ENCODE peak calls at places on chromosomes 3 and 15, in eight cellular contexts. H is tibial artery, C is A549, N is fibroblast of mammary gland, I is GM10248, F is AG09309, M is fibroblast of the aortic adventitia, P is fibroblast of lung. B is an unnamed sample.

GRCh38 chr3:15428539-15428938 is 1.1 kb downstream of the EAF1 start:
- DNase-seq in H (no peak), C (peak), N (peak), I (no peak), F (peak), M (peak), P (no peak), B (no peak)

GRCh38 chr3:133991637-133992036 is 38.1 kb downstream of the SLCO2A1 start:
- DNase-seq in H (no peak), C (no peak), N (no peak), I (no peak), F (no peak), M (no peak), P (peak), B (no peak)

GRCh38 chr3:151766454-151766853 is 32.7 kb downstream of the AADACL2 start:
- DNase-seq in H (no peak), C (peak), N (peak), I (no peak), F (no peak), M (peak), P (peak), B (no peak)

GRCh38 chr3:66153961-66154923 is 66.6 kb upstream of the SLC25A26 start:
- DNase-seq in H (no peak), C (no peak), N (peak), I (no peak), F (no peak), M (peak), P (peak), B (no peak)

GRCh38 chr15:44536298-44536961 is 517 bp upstream of the EIF3J start:
- DNase-seq in H (peak), C (no peak), N (peak), I (no peak), F (peak), M (peak), P (no peak), B (peak)

GRCh38 chr3:28698706-28699105 is 350.1 kb upstream of the AZI2 start:
- DNase-seq in H (no peak), C (no peak), N (no peak), I (no peak), F (no peak), M (no peak), P (no peak), B (no peak)

GRCh38 chr3:172152869-172153268 is 113.5 kb downstream of the FNDC3B start:
- DNase-seq in H (no peak), C (no peak), N (peak), I (no peak), F (no peak), M (no peak), P (no peak), B (no peak)

GRCh38 chr3:53489401-53490130 is 4.8 kb upstream of the CACNA1D start:
- DNase-seq in H (no peak), C (no peak), N (no peak), I (no peak), F (no peak), M (no peak), P (no peak), B (no peak)

GRCh38 chr15:34161329-34161953 is 48.5 kb downstream of the KATNBL1 start:
- DNase-seq in H (no peak), C (peak), N (peak), I (no peak), F (no peak), M (no peak), P (no peak), B (no peak)

GRCh38 chr15:52098328-52098727 is 14.2 kb downstream of the BCL2L10 start:
- DNase-seq in H (no peak), C (no peak), N (no peak), I (no peak), F (no peak), M (peak), P (peak), B (no peak)

GRCh38 chr3:182500294-182500693 is 293.0 kb upstream of the ATP11B start:
- DNase-seq in H (no peak), C (no peak), N (no peak), I (no peak), F (no peak), M (no peak), P (no peak), B (no peak)

DNA sequence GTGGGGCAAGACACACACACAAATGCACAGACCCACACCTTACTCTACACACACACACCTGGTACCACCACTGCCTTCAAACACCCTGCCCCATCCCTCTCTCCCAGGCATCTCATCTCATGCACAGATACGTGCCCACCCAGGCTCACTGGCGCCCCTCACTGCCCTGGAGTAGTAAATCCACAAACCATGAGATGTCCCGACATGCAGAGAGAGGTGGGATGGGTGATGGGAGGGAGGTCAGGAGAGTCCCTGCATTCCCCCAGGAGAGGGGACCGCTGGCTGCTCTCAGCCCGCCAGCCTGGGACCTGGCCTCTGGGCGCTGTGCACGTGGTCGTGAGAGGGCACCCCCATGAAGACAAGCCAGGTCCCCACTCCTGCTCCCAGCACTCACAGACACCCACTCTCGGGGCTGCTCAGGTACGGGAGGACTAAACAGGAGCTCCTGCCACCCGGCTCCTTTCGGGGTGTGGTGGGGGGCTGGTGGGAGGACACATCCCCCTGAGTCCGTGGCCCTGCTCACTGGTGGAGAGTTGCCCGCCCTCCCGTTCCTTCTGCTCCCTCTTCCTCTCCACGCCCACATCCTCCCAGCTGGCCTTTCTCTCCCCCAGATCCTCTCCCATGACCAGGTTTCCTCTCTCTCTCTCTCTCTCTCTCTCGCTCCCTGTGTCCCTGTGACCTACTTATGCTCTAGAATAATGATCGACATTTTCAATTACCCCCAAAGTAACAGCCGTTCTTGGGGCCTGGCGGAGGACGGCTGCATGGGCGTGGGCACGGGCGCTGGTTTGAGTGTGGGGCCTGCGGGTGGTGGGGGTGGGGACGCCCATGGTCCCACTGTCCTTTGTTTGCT is 18.8 kb upstream of the CSPG4 start:
- DNase-seq in H (peak), C (no peak), N (peak), I (no peak), F (no peak), M (no peak), P (peak), B (no peak)
- TF ChIP-seq CTCF in H (no peak), C (no peak), N (no peak), I (no peak), F (no peak), M (peak), P (peak), B (no peak)

GRCh38 chr3:9810357-9810726 is 280 bp downstream of the TTLL3 start:
- DNase-seq in H (no peak), C (no peak), N (no peak), I (no peak), F (no peak), M (peak), P (no peak), B (no peak)

GRCh38 chr3:9808345-9809037 is 1.6 kb upstream of the TTLL3 start:
- DNase-seq in H (no peak), C (peak), N (peak), I (peak), F (no peak), M (peak), P (peak), B (no peak)

GRCh38 chr3:9809239-9809614 is 835 bp upstream of the TTLL3 start:
- DNase-seq in H (no peak), C (peak), N (no peak), I (no peak), F (no peak), M (no peak), P (no peak), B (no peak)

GRCh38 chr3:9810846-9811245 is 784 bp downstream of the TTLL3 start:
- DNase-seq in H (no peak), C (no peak), N (no peak), I (no peak), F (no peak), M (peak), P (no peak), B (no peak)

GRCh38 chr3:9809615-9810356 is at the start of gene TTLL3:
- DNase-seq in H (peak), C (peak), N (peak), I (peak), F (no peak), M (peak), P (peak), B (peak)
- TF ChIP-seq CTCF in H (no peak), C (no peak), N (no peak), I (no peak), F (no peak), M (no peak), P (no peak), B (no peak)

GRCh38 chr3:39141211-39141995 is 12.0 kb downstream of the CSRNP1 start:
- DNase-seq in H (peak), C (no peak), N (peak), I (no peak), F (no peak), M (peak), P (peak), B (no peak)
- TF ChIP-seq CTCF in H (no peak), C (no peak), N (no peak), I (no peak), F (no peak), M (no peak), P (no peak), B (no peak)

DNA sequence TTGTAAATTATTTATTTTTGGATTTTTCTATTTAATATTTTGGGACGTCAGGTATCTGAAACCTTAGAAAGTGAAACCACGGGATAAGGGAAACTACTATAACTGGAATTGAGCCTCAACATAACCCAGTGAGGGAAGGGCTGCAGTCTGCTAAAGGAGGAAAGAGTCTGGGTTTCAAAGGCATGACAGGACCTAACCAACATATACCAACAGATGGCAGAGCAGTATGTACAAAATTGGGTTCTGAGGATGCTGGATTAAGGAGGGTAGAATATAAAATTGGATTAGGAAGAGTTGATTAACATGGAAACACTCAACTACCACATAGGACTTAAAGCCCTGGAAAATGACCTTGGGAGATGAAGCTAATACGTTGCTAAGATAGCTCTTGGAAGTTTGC is 603.5 kb downstream of the MECOM start:
- DNase-seq in H (no peak), C (no peak), N (no peak), I (no peak), F (no peak), M (peak), P (peak), B (no peak)
- TF ChIP-seq CTCF in H (no peak), C (no peak), N (peak), I (no peak), F (peak), M (peak), P (peak), B (no peak)

GRCh38 chr3:194575484-194576210 is 57.6 kb downstream of the TMEM44 start:
- DNase-seq in H (peak), C (peak), N (peak), I (no peak), F (no peak), M (peak), P (peak), B (no peak)
- TF ChIP-seq CTCF in H (no peak), C (no peak), N (peak), I (no peak), F (no peak), M (peak), P (peak), B (no peak)

GRCh38 chr3:141152801-141153678 is 78.6 kb upstream of the PXYLP1 start:
- DNase-seq in H (no peak), C (no peak), N (no peak), I (no peak), F (no peak), M (no peak), P (no peak), B (no peak)
- TF ChIP-seq CTCF in H (no peak), C (no peak), N (no peak), I (no peak), F (no peak), M (no peak), P (no peak), B (no peak)

GRCh38 chr3:50676031-50676705 is 1.4 kb downstream of the DOCK3 start:
- DNase-seq in H (no peak), C (no peak), N (no peak), I (no peak), F (no peak), M (no peak), P (no peak), B (no peak)
- TF ChIP-seq CTCF in H (no peak), C (no peak), N (no peak), I (no peak), F (no peak), M (no peak), P (no peak), B (no peak)

DNA sequence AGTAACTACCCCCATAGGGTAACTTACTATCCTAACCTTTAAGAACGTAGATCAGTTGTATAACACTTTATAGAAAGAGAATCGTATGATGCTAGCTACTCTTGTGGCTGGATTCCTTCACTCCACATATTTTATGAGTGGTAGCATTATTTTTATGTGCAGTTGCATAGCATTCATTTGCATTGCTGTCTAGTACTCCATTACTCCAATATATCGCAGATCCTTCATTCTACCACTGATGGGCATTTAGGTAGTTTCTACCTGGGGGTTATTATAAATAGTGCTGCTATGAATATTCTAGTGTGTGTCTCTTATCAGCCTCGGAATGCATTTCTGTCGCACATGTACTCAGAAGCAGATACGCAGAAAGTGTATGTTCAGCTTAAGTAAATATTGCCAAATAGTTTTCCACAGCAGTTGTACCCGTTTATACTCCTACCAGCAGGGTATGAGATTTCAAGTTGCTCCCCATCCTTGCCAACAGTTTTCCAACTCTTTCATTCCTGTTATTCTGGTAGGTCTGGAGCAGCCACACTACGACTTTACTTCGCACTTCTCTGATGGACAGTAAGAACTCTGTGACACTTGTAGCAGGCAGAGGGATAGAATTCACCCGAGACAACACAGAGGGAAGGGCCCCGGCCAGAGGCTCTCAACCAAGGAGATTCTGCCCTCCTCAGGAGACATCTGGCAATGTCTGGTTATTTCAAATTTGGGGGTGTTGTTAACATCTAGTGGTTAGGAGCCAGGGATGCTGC is 9.8 kb upstream of the VGLL4 start:
- DNase-seq in H (no peak), C (no peak), N (no peak), I (no peak), F (no peak), M (no peak), P (no peak), B (no peak)
- TF ChIP-seq CTCF in H (peak), C (no peak), N (no peak), I (no peak), F (no peak), M (peak), P (peak), B (no peak)

GRCh38 chr3:132803889-132804288 is 81.7 kb upstream of the NPHP3 start:
- DNase-seq in H (no peak), C (no peak), N (no peak), I (no peak), F (no peak), M (no peak), P (no peak), B (no peak)
- TF ChIP-seq CTCF in H (no peak), C (no peak), N (no peak), I (no peak), F (no peak), M (no peak), P (peak), B (no peak)

B was measured in D721Med.